ENCODE peak calls at places on chromosomes 5 and 9, in four cellular contexts. Q is HCT116, D is K562, A is HepG2. Z is an unnamed sample.
A peak's percentile ranks its signal among the peaks of the same experiment; 100 is the strongest.

GRCh38 chr9:23598994-23599393 is 227.0 kb downstream of the ELAVL2 start:
- DNase-seq in Q (no peak), D (no peak), A (no peak), Z (no peak)

GRCh38 chr5:167513383-167513782 is 778.1 kb upstream of the WWC1 start:
- DNase-seq in Q (no peak), D (no peak), A (no peak), Z (no peak)

GRCh38 chr5:173969167-173970049 is 19.6 kb upstream of the C5orf47 start:
- DNase-seq in Q (no peak), D (peak; percentile 36), A (peak; percentile 97), Z (peak; percentile 93)

GRCh38 chr9:114084282-114085073 is 6.4 kb upstream of the AMBP start:
- DNase-seq in Q (no peak), D (no peak), A (no peak), Z (no peak)

GRCh38 chr9:110095776-110096175 is 112.2 kb downstream of the C9orf152 start:
- DNase-seq in Q (no peak), D (no peak), A (no peak), Z (no peak)

GRCh38 chr9:33081128-33081851 is 4.8 kb upstream of the SMU1 start:
- DNase-seq in Q (peak; percentile 79), D (peak; percentile 83), A (peak; percentile 79), Z (peak; percentile 53)

GRCh38 chr5:111914957-111915356 is 158.0 kb upstream of the NREP start:
- DNase-seq in Q (no peak), D (no peak), A (no peak), Z (no peak)

GRCh38 chr5:151741678-151742423 is 16.6 kb downstream of the ATOX1 start:
- DNase-seq in Q (no peak), D (no peak), A (no peak), Z (peak; percentile 74)

GRCh38 chr5:138230261-138230660 is 17.1 kb upstream of the CDC23 start:
- DNase-seq in Q (no peak), D (peak; percentile 16), A (no peak), Z (no peak)

GRCh38 chr9:120579139-120579749 is 723 bp downstream of the CDK5RAP2 start:
- DNase-seq in Q (no peak), D (peak; percentile 30), A (no peak), Z (no peak)

DNA sequence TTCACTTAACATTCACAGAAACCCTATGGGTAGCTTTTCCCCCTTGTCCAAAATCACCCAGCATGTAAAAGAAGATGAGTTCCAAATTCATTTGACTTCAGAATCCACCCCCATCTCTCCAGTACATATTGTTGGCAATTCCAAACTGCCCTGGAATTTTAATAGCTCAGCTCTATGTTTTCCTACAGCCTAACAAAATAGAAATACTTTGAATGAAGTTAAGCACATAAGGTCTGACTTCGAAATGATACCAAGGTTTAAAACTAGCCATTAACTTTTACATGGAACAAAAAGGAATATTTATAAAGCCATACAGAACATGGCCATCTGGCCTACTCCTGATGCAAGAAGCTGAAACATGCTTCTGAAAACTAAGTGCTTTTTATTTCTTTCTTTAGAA is 634.3 kb downstream of the PDE4D start:
- DNase-seq in Q (no peak), D (no peak), A (no peak), Z (no peak)
- H3K27ac ChIP-seq in Q (no peak overlapping the region), D (no peak overlapping the region), A (no peak overlapping the region), Z (no peak overlapping the region)

GRCh38 chr5:123937230-123937629 is 425.3 kb downstream of the CSNK1G3 start:
- DNase-seq in Q (peak; percentile 72), D (peak; percentile 62), A (peak; percentile 65), Z (no peak)
- TF ChIP-seq SIN3A in Q (no peak), D (no peak), A (no peak), Z (no peak)

GRCh38 chr9:137672907-137673791 is 54.3 kb downstream of the EHMT1 start:
- DNase-seq in Q (peak; percentile 36), D (peak; percentile 74), A (peak; percentile 44), Z (peak; percentile 25)
- TF ChIP-seq TCF7L2 in Q (no peak), D (no peak), A (no peak), Z (no peak)

GRCh38 chr9:129812385-129812784 is 9.4 kb downstream of the TOR1B start:
- DNase-seq in Q (no peak), D (no peak), A (no peak), Z (no peak)

GRCh38 chr9:129813661-129814060 is 10.3 kb downstream of the TOR1A start:
- DNase-seq in Q (no peak), D (no peak), A (no peak), Z (no peak)

GRCh38 chr9:129810116-129810515 is 7.1 kb downstream of the TOR1B start:
- DNase-seq in Q (no peak), D (no peak), A (no peak), Z (no peak)

GRCh38 chr9:129810788-129811187 is 7.8 kb downstream of the TOR1B start:
- DNase-seq in Q (no peak), D (no peak), A (no peak), Z (no peak)

GRCh38 chr9:129811967-129812363 is 9.0 kb downstream of the TOR1B start:
- DNase-seq in Q (no peak), D (no peak), A (no peak), Z (no peak)
- H3K27ac ChIP-seq in Q (no peak overlapping the region), D (peak overlapping the region; percentile 11), A (no peak overlapping the region), Z (no peak overlapping the region)

GRCh38 chr9:92467511-92467910 is 14.8 kb downstream of the ASPN start:
- DNase-seq in Q (no peak), D (no peak), A (no peak), Z (no peak)

GRCh38 chr9:92463387-92463786 is 18.9 kb downstream of the ASPN start:
- DNase-seq in Q (no peak), D (no peak), A (no peak), Z (no peak)

GRCh38 chr9:92463989-92464388 is 18.3 kb downstream of the ASPN start:
- DNase-seq in Q (no peak), D (no peak), A (no peak), Z (no peak)

GRCh38 chr9:92467041-92467440 is 15.3 kb downstream of the ASPN start:
- DNase-seq in Q (no peak), D (no peak), A (no peak), Z (no peak)

DNA sequence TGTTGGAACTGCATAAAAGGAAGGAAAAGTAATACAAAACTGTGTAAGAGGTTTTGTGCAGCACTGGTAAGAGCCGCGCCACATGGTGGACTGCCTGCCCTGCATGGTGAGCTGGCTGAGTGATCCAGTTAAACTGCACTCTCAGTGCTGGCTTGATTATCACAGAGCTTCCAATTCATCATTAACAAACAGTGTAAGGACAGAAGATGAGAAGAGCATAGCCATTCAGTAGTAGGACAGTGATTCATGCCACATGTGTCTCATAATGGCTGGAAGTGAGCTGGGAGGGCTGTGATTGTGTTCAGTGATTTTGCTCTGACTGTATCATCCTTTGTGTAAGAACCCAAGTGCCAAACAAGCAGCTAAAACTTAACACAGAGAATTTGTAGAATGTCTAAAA is 14.1 kb downstream of the ASPN start:
- DNase-seq in Q (no peak), D (no peak), A (no peak), Z (no peak)
- TF ChIP-seq SIN3A in Q (no peak), D (no peak), A (no peak), Z (no peak)

Z was measured in Panc1.